ENCODE peak calls at places on chromosomes 12 and 14, in seven cellular contexts. T is PC-3, H is GM23338, G is HCT116, X is GM23248, M is MM.1S, J is hepatocyte. S is an unnamed sample.

GRCh38 chr12:7844131-7844530 is 28.6 kb downstream of the SLC2A14 start:
- DNase-seq in T (no peak), H (no peak), G (no peak), X (peak; percentile 47), M (no peak), J (no peak), S (no peak)

GRCh38 chr12:162467-163307 is 51.3 kb downstream of the SLC6A12 start:
- DNase-seq in T (no peak), H (peak; percentile 35), G (no peak), X (no peak), M (peak; percentile 89), J (no peak), S (peak; percentile 52)

GRCh38 chr12:123270380-123271181 is 1.1 kb downstream of the CDK2AP1 start:
- DNase-seq in T (no peak), H (peak; percentile 34), G (no peak), X (peak; percentile 72), M (no peak), J (peak; percentile 39), S (peak; percentile 42)

GRCh38 chr12:27524839-27525238 is 833 bp downstream of the PPFIBP1 start:
- DNase-seq in T (peak; percentile 42), H (peak; percentile 14), G (no peak), X (peak; percentile 67), M (no peak), J (peak; percentile 28), S (no peak)

GRCh38 chr14:67694791-67695393 is 672 bp downstream of the RDH11 start:
- DNase-seq in T (peak; percentile 96), H (peak; percentile 93), G (peak; percentile 95), X (peak; percentile 98), M (peak; percentile 73), J (peak; percentile 92), S (peak; percentile 88)

GRCh38 chr12:18551703-18552102 is 186.1 kb downstream of the PLCZ1 start:
- DNase-seq in T (no peak), H (peak; percentile 6), G (no peak), X (no peak), M (no peak), J (no peak), S (no peak)

GRCh38 chr12:23895792-23896218 is 53.7 kb downstream of the SOX5 start:
- DNase-seq in T (no peak), H (peak; percentile 74), G (no peak), X (no peak), M (no peak), J (no peak), S (peak; percentile 93)

GRCh38 chr12:89770391-89770790 is 61.8 kb upstream of the ATP2B1 start:
- DNase-seq in T (peak; percentile 18), H (no peak), G (no peak), X (no peak), M (no peak), J (no peak), S (no peak)

GRCh38 chr14:61537567-61538463 is 157.5 kb upstream of the HIF1A start:
- DNase-seq in T (peak; percentile 100), H (peak; percentile 72), G (peak; percentile 95), X (peak; percentile 88), M (peak; percentile 46), J (peak; percentile 92), S (peak; percentile 54)

GRCh38 chr14:95034806-95035205 is 122.5 kb downstream of the DICER1 start:
- DNase-seq in T (no peak), H (no peak), G (no peak), X (no peak), M (no peak), J (no peak), S (no peak)

GRCh38 chr12:89412665-89413064 is 60.4 kb upstream of the DUSP6 start:
- DNase-seq in T (no peak), H (no peak), G (no peak), X (no peak), M (no peak), J (no peak), S (no peak)

GRCh38 chr12:78795934-78796445 is 68.6 kb upstream of the SYT1 start:
- DNase-seq in T (no peak), H (no peak), G (no peak), X (no peak), M (no peak), J (no peak), S (no peak)

GRCh38 chr14:58813745-58814144 is 176.0 kb downstream of the DACT1 start:
- DNase-seq in T (no peak), H (no peak), G (no peak), X (no peak), M (no peak), J (no peak), S (no peak)

GRCh38 chr14:58151701-58152568 is at the start of gene ARMH4:
- DNase-seq in T (peak; percentile 98), H (peak; percentile 95), G (peak; percentile 57), X (peak; percentile 91), M (peak; percentile 73), J (peak; percentile 92), S (peak; percentile 97)

GRCh38 chr12:110858848-110859247 is 12.1 kb downstream of the CCDC63 start:
- DNase-seq in T (no peak), H (peak; percentile 26), G (no peak), X (peak; percentile 47), M (no peak), J (no peak), S (peak; percentile 30)

GRCh38 chr14:39568809-39569538 is 136.7 kb upstream of the FBXO33 start:
- DNase-seq in T (no peak), H (no peak), G (no peak), X (no peak), M (no peak), J (no peak), S (no peak)

GRCh38 chr12:93379432-93380308 is 1.9 kb downstream of the NUDT4 start:
- DNase-seq in T (peak; percentile 29), H (no peak), G (no peak), X (peak; percentile 56), M (peak; percentile 23), J (no peak), S (no peak)

GRCh38 chr12:53740130-53740491 is 11.7 kb downstream of the CISTR start:
- DNase-seq in T (no peak), H (no peak), G (no peak), X (no peak), M (no peak), J (no peak), S (no peak)

GRCh38 chr12:53739285-53740129 is 12.3 kb upstream of the CALCOCO1 start:
- DNase-seq in T (no peak), H (peak; percentile 33), G (no peak), X (peak; percentile 39), M (no peak), J (no peak), S (no peak)

GRCh38 chr12:53737951-53738833 is 10.9 kb upstream of the CALCOCO1 start:
- DNase-seq in T (no peak), H (peak; percentile 83), G (no peak), X (no peak), M (no peak), J (peak; percentile 60), S (peak; percentile 62)

GRCh38 chr12:53737494-53737808 is 10.2 kb upstream of the CALCOCO1 start:
- DNase-seq in T (no peak), H (no peak), G (no peak), X (no peak), M (no peak), J (no peak), S (no peak)

DNA sequence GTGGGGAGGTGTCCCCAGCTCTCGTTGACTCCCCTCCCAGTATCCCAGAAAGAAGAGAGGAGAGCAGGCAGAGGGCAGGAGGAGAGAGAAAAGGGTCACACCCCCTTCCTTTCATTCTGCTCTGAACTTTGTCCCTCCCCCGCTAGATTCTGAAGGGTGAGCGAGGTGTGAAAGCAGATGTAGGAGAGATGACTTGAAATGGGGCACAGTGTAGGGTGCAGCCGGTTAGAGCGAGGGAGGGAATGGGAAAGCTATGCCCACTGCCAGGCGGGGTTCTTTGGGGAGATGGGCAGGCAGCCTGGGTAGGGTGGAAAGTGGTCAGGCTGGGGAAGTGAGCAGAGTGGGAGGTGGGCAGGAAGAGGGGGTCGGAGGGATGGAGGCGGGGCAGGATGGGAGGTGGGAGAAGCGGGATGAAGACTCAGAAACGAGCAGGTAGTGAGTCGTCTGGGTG is 11.6 kb upstream of the CALCOCO1 start:
- DNase-seq in T (no peak), H (peak; percentile 58), G (no peak), X (no peak), M (no peak), J (no peak), S (no peak)
- TF ChIP-seq EZH2 in T (no peak), H (no peak), G (no peak), X (peak; percentile 19), M (no peak), J (no peak), S (peak; percentile 50)

GRCh38 chr12:131783915-131784541 is 44.2 kb upstream of the MMP17 start:
- DNase-seq in T (peak; percentile 84), H (peak; percentile 79), G (peak; percentile 73), X (peak; percentile 96), M (peak; percentile 15), J (no peak), S (no peak)
- TF ChIP-seq EZH2phosphoT487 in T (no peak), H (no peak), G (no peak), X (no peak), M (no peak), J (no peak), S (no peak)

GRCh38 chr12:4908694-4909396 is 860 bp upstream of the KCNA1 start:
- DNase-seq in T (no peak), H (peak; percentile 96), G (no peak), X (peak; percentile 12), M (no peak), J (peak; percentile 36), S (peak; percentile 97)

GRCh38 chr12:4909734-4910501 is at the start of gene KCNA1:
- DNase-seq in T (no peak), H (peak; percentile 72), G (no peak), X (peak; percentile 42), M (no peak), J (peak; percentile 21), S (peak; percentile 68)

GRCh38 chr12:4911316-4911994 is 1.8 kb downstream of the KCNA1 start:
- DNase-seq in T (no peak), H (peak; percentile 32), G (no peak), X (no peak), M (no peak), J (no peak), S (no peak)

GRCh38 chr12:4909397-4909733 is 340 bp upstream of the KCNA1 start:
- DNase-seq in T (no peak), H (peak; percentile 54), G (no peak), X (peak; percentile 4), M (no peak), J (peak; percentile 12), S (peak; percentile 58)

GRCh38 chr12:4910502-4911315 is 1.0 kb downstream of the KCNA1 start:
- DNase-seq in T (no peak), H (peak; percentile 39), G (no peak), X (peak; percentile 26), M (peak; percentile 14), J (no peak), S (peak; percentile 20)
- TF ChIP-seq EZH2 in T (no peak), H (peak; percentile 83), G (no peak), X (peak; percentile 71), M (no peak), J (no peak), S (peak; percentile 86)

DNA sequence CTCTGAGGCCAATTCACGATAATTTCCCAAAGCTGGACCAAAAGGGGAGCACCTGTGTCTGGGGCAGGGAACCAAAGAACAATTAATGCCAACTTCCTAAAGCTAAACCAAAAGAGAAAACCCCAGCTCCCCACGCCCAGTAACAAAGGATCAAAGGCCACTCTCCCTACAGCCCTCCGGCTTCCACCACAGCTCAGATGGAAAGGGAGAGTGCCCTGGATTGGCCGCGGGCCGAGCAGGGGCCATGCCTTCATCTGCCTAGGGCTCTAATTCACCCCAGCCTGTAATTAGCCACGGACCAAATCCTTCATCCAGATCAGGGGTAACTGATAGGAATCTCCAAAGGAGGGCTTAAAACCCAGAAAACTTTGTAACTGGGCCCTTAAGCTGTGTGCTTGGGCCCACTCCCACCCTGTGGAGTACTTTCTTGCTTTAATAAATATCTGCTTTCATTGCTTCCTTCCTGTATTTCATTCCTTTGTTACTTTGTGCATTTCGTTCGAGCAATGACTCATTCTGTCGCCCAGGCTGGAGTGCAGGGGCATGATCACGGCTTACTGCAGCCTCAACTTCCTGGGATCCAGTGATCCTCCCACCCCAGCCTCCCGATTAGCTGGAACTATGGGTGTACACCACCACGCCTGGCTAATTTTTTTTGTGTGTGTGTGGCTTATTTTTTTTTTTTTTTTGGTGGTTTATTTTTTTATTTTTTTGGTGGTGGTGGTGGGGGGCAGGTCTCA is 65.5 kb upstream of the PPP4R3A start:
- DNase-seq in T (no peak), H (no peak), G (no peak), X (no peak), M (no peak), J (no peak), S (peak; percentile 52)
- TF ChIP-seq EZH2phosphoT487 in T (no peak), H (no peak), G (no peak), X (no peak), M (no peak), J (no peak), S (no peak)

S was measured in neural progenitor cell.